ENCODE peak calls at places on chromosomes 3 and 15, in six cellular contexts. G is GM13976, N is T1000, V is endodermal cell, C is skeletal muscle cell, T is DND-41. F is an unnamed sample.

GRCh38 chr15:85331666-85332261 is 48.6 kb upstream of the AKAP13 start:
- DNase-seq in G (peak; percentile 44), N (no peak), V (no peak), C (no peak), T (no peak), F (no peak)

GRCh38 chr15:68536331-68537095 is 42.3 kb upstream of the CORO2B start:
- DNase-seq in G (no peak), N (no peak), V (no peak), C (peak; percentile 92), T (no peak), F (peak; percentile 98)

GRCh38 chr15:64456634-64457108 is 3.7 kb upstream of the ZNF609 start:
- DNase-seq in G (no peak), N (no peak), V (no peak), C (no peak), T (no peak), F (peak; percentile 24)

GRCh38 chr3:17840126-17840525 is 97.7 kb upstream of the TBC1D5 start:
- DNase-seq in G (no peak), N (no peak), V (no peak), C (no peak), T (no peak), F (no peak)

GRCh38 chr15:51237816-51238215 is 100.6 kb downstream of the CYP19A1 start:
- DNase-seq in G (no peak), N (no peak), V (no peak), C (no peak), T (no peak), F (no peak)

GRCh38 chr3:184885112-184885511 is 73.1 kb downstream of the VPS8 start:
- DNase-seq in G (no peak), N (no peak), V (no peak), C (no peak), T (no peak), F (no peak)

GRCh38 chr3:138642226-138642926 is 33.8 kb downstream of the FAIM start:
- DNase-seq in G (no peak), N (no peak), V (no peak), C (no peak), T (no peak), F (no peak)

GRCh38 chr15:91456251-91456718 is 356.2 kb downstream of the SV2B start:
- DNase-seq in G (no peak), N (peak; percentile 78), V (no peak), C (peak; percentile 36), T (peak; percentile 42), F (no peak)

GRCh38 chr3:10553586-10554235 is 48.3 kb upstream of the ATP2B2 start:
- DNase-seq in G (no peak), N (no peak), V (peak; percentile 84), C (no peak), T (no peak), F (no peak)

GRCh38 chr3:163916596-163917560 is 1161.4 kb downstream of the SI start:
- DNase-seq in G (no peak), N (no peak), V (peak; percentile 49), C (no peak), T (no peak), F (no peak)

GRCh38 chr3:117063910-117064309 is 354.3 kb downstream of the TUSC7 start:
- DNase-seq in G (no peak), N (no peak), V (no peak), C (peak; percentile 87), T (no peak), F (no peak)

GRCh38 chr3:173732237-173732636 is 334.7 kb downstream of the NLGN1 start:
- DNase-seq in G (no peak), N (no peak), V (no peak), C (no peak), T (no peak), F (no peak)

GRCh38 chr3:86814918-86815655 is 175.9 kb downstream of the VGLL3 start:
- DNase-seq in G (no peak), N (no peak), V (peak; percentile 59), C (peak; percentile 39), T (no peak), F (peak; percentile 25)

GRCh38 chr3:69086133-69086722 is 1.5 kb downstream of the ARL6IP5 start:
- DNase-seq in G (no peak), N (peak; percentile 67), V (peak; percentile 58), C (peak; percentile 95), T (peak; percentile 78), F (peak; percentile 62)

GRCh38 chr15:70775160-70775559 is 11.8 kb upstream of the UACA start:
- DNase-seq in G (no peak), N (peak; percentile 26), V (no peak), C (peak; percentile 76), T (no peak), F (peak; percentile 62)

GRCh38 chr3:134009345-134010000 is 20.3 kb downstream of the SLCO2A1 start:
- DNase-seq in G (no peak), N (peak; percentile 13), V (no peak), C (peak; percentile 29), T (no peak), F (peak; percentile 14)

GRCh38 chr3:43043071-43043766 is 62.7 kb downstream of the POMGNT2 start:
- DNase-seq in G (no peak), N (no peak), V (no peak), C (no peak), T (no peak), F (no peak)